ENCODE peak calls at places on chromosome 4, in four cellular contexts. Q is natural killer cell, W is HFF-Myc, P is Peyer's patch. D is an unnamed sample.

GRCh38 chr4:152110780-152111179 is 350.0 kb upstream of the GATB start:
- DNase-seq in Q (no peak), W (no peak), P (no peak), D (no peak)

GRCh38 chr4:163701915-163702314 is 207.4 kb downstream of the TMA16 start:
- DNase-seq in Q (no peak), W (no peak), P (no peak), D (no peak)

GRCh38 chr4:186021461-186022167 is 47.3 kb upstream of the TLR3 start:
- DNase-seq in Q (no peak), W (no peak), P (no peak), D (no peak)

GRCh38 chr4:113738251-113738650 is 23.3 kb downstream of the CAMK2D start:
- DNase-seq in Q (no peak), W (no peak), P (no peak), D (no peak)

GRCh38 chr4:176964116-176964691 is 171.5 kb upstream of the VEGFC start:
- DNase-seq in Q (no peak), W (no peak), P (no peak), D (no peak)

GRCh38 chr4:45442466-45442865 is 681.4 kb downstream of the GABRG1 start:
- DNase-seq in Q (no peak), W (no peak), P (no peak), D (no peak)

GRCh38 chr4:120056249-120056648 is 10.4 kb downstream of the MAD2L1 start:
- DNase-seq in Q (no peak), W (peak; percentile 7), P (no peak), D (no peak)

GRCh38 chr4:4446434-4446833 is 59.5 kb downstream of the NSG1 start:
- DNase-seq in Q (no peak), W (no peak), P (no peak), D (no peak)

GRCh38 chr4:8574796-8575370 is 5.3 kb upstream of the GPR78 start:
- DNase-seq in Q (no peak), W (no peak), P (peak; percentile 37), D (no peak)

GRCh38 chr4:121107507-121107906 is 35.2 kb upstream of the NDNF start:
- DNase-seq in Q (no peak), W (no peak), P (no peak), D (no peak)

GRCh38 chr4:158624889-158625478 is 46.7 kb downstream of the C4orf46 start:
- DNase-seq in Q (no peak), W (peak; percentile 15), P (no peak), D (no peak)

GRCh38 chr4:47704693-47705325 is 133.1 kb downstream of the CORIN start:
- DNase-seq in Q (no peak), W (no peak), P (no peak), D (no peak)

GRCh38 chr4:137417676-137418075 is 114.6 kb downstream of the PCDH18 start:
- DNase-seq in Q (no peak), W (no peak), P (no peak), D (no peak)

GRCh38 chr4:75107703-75108612 is 175.0 kb downstream of the PARM1 start:
- DNase-seq in Q (no peak), W (no peak), P (no peak), D (no peak)

GRCh38 chr4:124455671-124456070 is 256.9 kb downstream of the ANKRD50 start:
- DNase-seq in Q (no peak), W (no peak), P (no peak), D (no peak)

GRCh38 chr4:53507671-53508286 is 83.5 kb downstream of the LNX1 start:
- DNase-seq in Q (no peak), W (no peak), P (no peak), D (no peak)

GRCh38 chr4:155342142-155342541 is 34.6 kb downstream of the MAP9 start:
- DNase-seq in Q (no peak), W (no peak), P (no peak), D (no peak)

GRCh38 chr4:150789864-150790263 is 207.9 kb downstream of the MAB21L2 start:
- DNase-seq in Q (no peak), W (no peak), P (no peak), D (no peak)

GRCh38 chr4:54414545-54414944 is 185.5 kb downstream of the PDGFRA start:
- DNase-seq in Q (no peak), W (no peak), P (no peak), D (no peak)

GRCh38 chr4:87188063-87188462 is 32.4 kb downstream of the KLHL8 start:
- DNase-seq in Q (no peak), W (peak; percentile 73), P (no peak), D (no peak)

GRCh38 chr4:110624016-110624770 is 1.3 kb upstream of the PITX2 start:
- DNase-seq in Q (no peak), W (no peak), P (no peak), D (no peak)

GRCh38 chr4:83890816-83891215 is 354.9 kb downstream of the GPAT3 start:
- DNase-seq in Q (no peak), W (no peak), P (no peak), D (no peak)

GRCh38 chr4:26206339-26206738 is 114.5 kb upstream of the RBPJ start:
- DNase-seq in Q (no peak), W (no peak), P (no peak), D (no peak)

GRCh38 chr4:142452132-142452855 is 393.8 kb downstream of the INPP4B start:
- DNase-seq in Q (no peak), W (no peak), P (no peak), D (no peak)

GRCh38 chr4:101292901-101293300 is 54.4 kb downstream of the PPP3CA start:
- DNase-seq in Q (no peak), W (no peak), P (no peak), D (no peak)

GRCh38 chr4:150888625-150889024 is 126.5 kb downstream of the LRBA start:
- DNase-seq in Q (no peak), W (no peak), P (no peak), D (no peak)

GRCh38 chr4:53197760-53198150 is 168.1 kb downstream of the SCFD2 start:
- DNase-seq in Q (no peak), W (no peak), P (no peak), D (no peak)

GRCh38 chr4:76984788-76985211 is 35.2 kb downstream of the SEPTIN11 start:
- DNase-seq in Q (no peak), W (peak; percentile 97), P (no peak), D (no peak)

GRCh38 chr4:112119358-112119783 is 25.9 kb upstream of the FAM241A start:
- DNase-seq in Q (no peak), W (no peak), P (no peak), D (no peak)

GRCh38 chr4:55356991-55357461 is 11.0 kb downstream of the SRD5A3 start:
- DNase-seq in Q (no peak), W (no peak), P (no peak), D (no peak)

D was measured in T-helper 22 cell.